ENCODE peak calls at places on chromosomes 7 and 10, in four cellular contexts. I is mesendoderm, Q is IMR-90, B is H1. H is an unnamed sample.

GRCh38 chr10:60848126-60848525 is 69.8 kb downstream of the CDK1 start:
- DNase-seq in I (no peak), Q (peak), B (no peak), H (no peak)

GRCh38 chr7:128909605-128910568 is 622 bp downstream of the KCP start:
- DNase-seq in I (peak), Q (peak), B (peak), H (peak)

GRCh38 chr7:129108583-129108982 is 35.9 kb upstream of the TSPAN33 start:
- DNase-seq in I (no peak), Q (peak), B (no peak), H (no peak)

GRCh38 chr7:42745357-42746022 is 166.4 kb downstream of the C7orf25 start:
- DNase-seq in I (peak), Q (peak), B (peak), H (peak)

GRCh38 chr10:125820705-125821104 is 2.4 kb downstream of the UROS start:
- DNase-seq in I (no peak), Q (no peak), B (no peak), H (no peak)

GRCh38 chr10:63414481-63415260 is 51.1 kb downstream of the JMJD1C start:
- DNase-seq in I (no peak), Q (peak), B (no peak), H (no peak)

GRCh38 chr10:110556993-110557601 is 10.4 kb upstream of the SMC3 start:
- DNase-seq in I (peak), Q (peak), B (peak), H (peak)

GRCh38 chr7:303425-303824 is 13.5 kb downstream of the FOXL3 start:
- DNase-seq in I (no peak), Q (no peak), B (no peak), H (no peak)

GRCh38 chr7:66847879-66848810 is 72.9 kb upstream of the TMEM248 start:
- DNase-seq in I (peak), Q (peak), B (no peak), H (peak)

GRCh38 chr10:115129752-115130151 is 36.6 kb downstream of the ATRNL1 start:
- DNase-seq in I (peak), Q (peak), B (no peak), H (no peak)

GRCh38 chr10:4588824-4589223 is 237.2 kb upstream of the AKR1E2 start:
- DNase-seq in I (no peak), Q (peak), B (no peak), H (no peak)

GRCh38 chr7:28662236-28662635 is 249.9 kb downstream of the CREB5 start:
- DNase-seq in I (peak), Q (no peak), B (no peak), H (no peak)

GRCh38 chr7:98418636-98419315 is 17.9 kb upstream of the BAIAP2L1 start:
- DNase-seq in I (peak), Q (peak), B (no peak), H (no peak)

GRCh38 chr10:6050801-6051445 is 11.2 kb downstream of the IL2RA start:
- DNase-seq in I (peak), Q (peak), B (no peak), H (no peak)

GRCh38 chr7:134016223-134016941 is 110.8 kb upstream of the LRGUK start:
- DNase-seq in I (peak), Q (peak), B (peak), H (peak)

GRCh38 chr10:10803273-10803672 is 214.4 kb upstream of the CELF2 start:
- DNase-seq in I (no peak), Q (no peak), B (no peak), H (no peak)

GRCh38 chr10:50624154-50624865 is 554 bp upstream of the SGMS1 start:
- DNase-seq in I (peak), Q (peak), B (peak), H (peak)

GRCh38 chr7:158863611-158864506 is 7.5 kb downstream of the DYNC2I1 start:
- DNase-seq in I (peak), Q (peak), B (no peak), H (no peak)

GRCh38 chr7:135434047-135434446 is 75.9 kb downstream of the CNOT4 start:
- DNase-seq in I (no peak), Q (no peak), B (no peak), H (no peak)

GRCh38 chr10:112804036-112804435 is 146.0 kb upstream of the TCF7L2 start:
- DNase-seq in I (peak), Q (no peak), B (peak), H (peak)

GRCh38 chr7:26490631-26491624 is 199.3 kb downstream of the SNX10 start:
- DNase-seq in I (no peak), Q (no peak), B (no peak), H (no peak)

GRCh38 chr10:121927361-121927840 is 430 bp downstream of the ATE1 start:
- DNase-seq in I (peak), Q (peak), B (peak), H (peak)

GRCh38 chr7:76515999-76516443 is 5.7 kb downstream of the UPK3B start:
- DNase-seq in I (no peak), Q (peak), B (no peak), H (no peak)

GRCh38 chr7:73839743-73840714 is 2.3 kb downstream of the METTL27 start:
- DNase-seq in I (peak), Q (no peak), B (no peak), H (peak)

GRCh38 chr7:125256446-125256845 is 326.8 kb upstream of the POT1 start:
- DNase-seq in I (peak), Q (no peak), B (no peak), H (no peak)

GRCh38 chr7:103712991-103713778 is 267.2 kb upstream of the SLC26A5 start:
- DNase-seq in I (no peak), Q (peak), B (no peak), H (no peak)

GRCh38 chr10:29357962-29358635 is 69.2 kb downstream of the LYZL1 start:
- DNase-seq in I (no peak), Q (no peak), B (no peak), H (no peak)

GRCh38 chr7:92360387-92360786 is 86.9 kb upstream of the GATAD1 start:
- DNase-seq in I (no peak), Q (peak), B (no peak), H (no peak)

GRCh38 chr10:87705339-87705738 is 45.7 kb downstream of the PAPSS2 start:
- DNase-seq in I (no peak), Q (peak), B (no peak), H (no peak)

GRCh38 chr7:2157473-2158279 is 75.1 kb downstream of the MAD1L1 start:
- DNase-seq in I (no peak), Q (peak), B (no peak), H (no peak)

GRCh38 chr7:46776790-46777189 is 805.1 kb downstream of the TNS3 start:
- DNase-seq in I (peak), Q (peak), B (no peak), H (no peak)

GRCh38 chr10:17430647-17431355 is 23.6 kb downstream of the ST8SIA6 start:
- DNase-seq in I (peak), Q (peak), B (peak), H (peak)

GRCh38 chr10:78210548-78210947 is 176.9 kb downstream of the RPS24 start:
- DNase-seq in I (no peak), Q (no peak), B (no peak), H (no peak)

GRCh38 chr7:107622429-107622828 is 38.2 kb upstream of the SLC26A4 start:
- DNase-seq in I (no peak), Q (peak), B (no peak), H (no peak)

GRCh38 chr10:129759214-129760002 is 204.7 kb downstream of the EBF3 start:
- DNase-seq in I (no peak), Q (no peak), B (peak), H (peak)
- H3K23ac ChIP-seq in I (no peak), Q (no peak), B (no peak), H (no peak)

DNA sequence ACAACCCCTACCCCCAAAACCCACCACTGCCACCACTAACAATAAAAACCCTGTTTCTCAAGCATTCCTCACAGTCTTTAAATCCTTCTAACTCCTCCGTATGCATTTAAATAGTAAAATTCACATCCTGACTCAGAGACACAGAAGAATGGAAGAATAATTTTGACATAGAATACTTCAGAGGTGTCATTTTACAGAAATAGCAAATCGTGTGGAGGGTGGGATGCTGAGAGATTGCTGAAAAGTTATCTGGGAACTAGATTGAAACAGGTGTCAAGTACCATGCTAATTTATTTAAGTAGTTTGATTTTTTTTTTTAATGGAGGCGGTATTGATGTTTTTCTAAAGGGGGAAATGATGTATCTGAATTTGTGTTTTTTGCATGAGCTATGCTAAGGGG is 575.2 kb upstream of the TPK1 start:
- DNase-seq in I (no peak), Q (no peak), B (no peak), H (no peak)
- H4K5ac ChIP-seq in I (no peak), Q (no peak), B (no peak), H (no peak)

GRCh38 chr7:37973915-37974314 is 53.5 kb downstream of the EPDR1 start:
- DNase-seq in I (no peak), Q (no peak), B (no peak), H (no peak)

GRCh38 chr7:37982423-37982822 is 62.0 kb downstream of the EPDR1 start:
- DNase-seq in I (no peak), Q (no peak), B (no peak), H (no peak)

GRCh38 chr7:37971491-37971890 is 51.1 kb downstream of the EPDR1 start:
- DNase-seq in I (no peak), Q (no peak), B (no peak), H (no peak)

DNA sequence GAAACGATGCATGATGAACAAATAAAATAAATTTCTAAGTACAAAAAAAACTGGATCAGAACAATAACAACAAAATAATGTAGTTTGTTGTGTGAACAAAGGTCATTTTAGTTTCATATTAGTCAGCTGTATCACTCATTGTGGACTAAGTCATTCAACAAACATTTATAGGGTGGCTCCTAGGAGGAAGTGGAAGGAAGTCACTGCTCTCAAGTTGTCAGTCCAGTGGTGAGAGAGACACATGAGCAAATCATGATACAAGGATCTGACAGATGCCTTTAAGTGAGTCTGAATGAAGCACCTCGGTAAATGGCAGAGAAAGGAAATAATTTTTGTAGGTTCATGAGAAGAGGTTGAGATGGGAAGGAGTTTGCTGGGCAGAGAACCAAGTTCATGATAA is 56.8 kb downstream of the EPDR1 start:
- DNase-seq in I (no peak), Q (no peak), B (no peak), H (no peak)
- H3K23ac ChIP-seq in I (no peak), Q (no peak), B (no peak), H (no peak)

GRCh38 chr7:40341836-40342235 is 207.0 kb downstream of the SUGCT start:
- DNase-seq in I (no peak), Q (no peak), B (no peak), H (no peak)
- H4K5ac ChIP-seq in I (no peak), Q (no peak), B (no peak), H (no peak)

GRCh38 chr10:133033742-133034048 is 54.0 kb upstream of the ADGRA1 start:
- DNase-seq in I (no peak), Q (no peak), B (no peak), H (no peak)
- H3K23ac ChIP-seq in I (no peak), Q (no peak), B (no peak), H (no peak)